ENCODE peak calls at places on chromosomes 4 and X, in five cellular contexts. T, B, Q, S and O are unnamed samples.

GRCh38 chrX:123809854-123810375 is 49.9 kb upstream of the XIAP start:
- DNase-seq in T (no peak), B (no peak), Q (no peak), S (no peak), O (no peak)

GRCh38 chr4:71445819-71446218 is 107.0 kb downstream of the SLC4A4 start:
- DNase-seq in T (no peak), B (no peak), Q (no peak), S (no peak), O (no peak)

GRCh38 chr4:181504846-181505374 is 738.3 kb upstream of the TENM3 start:
- DNase-seq in T (no peak), B (no peak), Q (no peak), S (no peak), O (no peak)

GRCh38 chr4:5051692-5052423 is 578 bp downstream of the STK32B start:
- DNase-seq in T (no peak), B (peak; percentile 68), Q (no peak), S (no peak), O (no peak)

GRCh38 chr4:7089211-7089964 is 21.5 kb upstream of the GRPEL1 start:
- DNase-seq in T (no peak), B (peak; percentile 27), Q (no peak), S (peak; percentile 25), O (no peak)

GRCh38 chr4:134408897-134409296 is 207.3 kb upstream of the PABPC4L start:
- DNase-seq in T (no peak), B (no peak), Q (no peak), S (no peak), O (no peak)

GRCh38 chrX:125308653-125309052 is 11.0 kb upstream of the TEX13C start:
- DNase-seq in T (no peak), B (no peak), Q (no peak), S (no peak), O (no peak)

GRCh38 chr4:45363931-45364330 is 637.6 kb upstream of the GNPDA2 start:
- DNase-seq in T (peak; percentile 1), B (no peak), Q (no peak), S (no peak), O (no peak)

GRCh38 chr4:88706574-88706973 is 8.9 kb upstream of the NAP1L5 start:
- DNase-seq in T (peak; percentile 80), B (peak; percentile 80), Q (no peak), S (peak; percentile 82), O (peak; percentile 80)

GRCh38 chrX:97229318-97229717 is 345.6 kb downstream of the RPA4 start:
- DNase-seq in T (no peak), B (no peak), Q (no peak), S (no peak), O (no peak)

GRCh38 chr4:63218837-63219236 is 1190.4 kb downstream of the TECRL start:
- DNase-seq in T (no peak), B (no peak), Q (no peak), S (no peak), O (no peak)

GRCh38 chr4:17055788-17056187 is 157.3 kb upstream of the LDB2 start:
- DNase-seq in T (peak; percentile 89), B (no peak), Q (no peak), S (peak; percentile 90), O (peak; percentile 91)

GRCh38 chr4:175536852-175537453 is 275.1 kb downstream of the GPM6A start:
- DNase-seq in T (peak; percentile 83), B (no peak), Q (no peak), S (peak; percentile 87), O (peak; percentile 60)

GRCh38 chr4:169664615-169665014 is 44.2 kb downstream of the CLCN3 start:
- DNase-seq in T (no peak), B (no peak), Q (no peak), S (peak; percentile 38), O (no peak)

GRCh38 chr4:147985376-147985775 is 253.5 kb downstream of the ARHGAP10 start:
- DNase-seq in T (no peak), B (no peak), Q (no peak), S (no peak), O (no peak)

GRCh38 chrX:12973561-12974216 is 1.2 kb upstream of the TMSB4X start:
- DNase-seq in T (no peak), B (peak; percentile 70), Q (peak; percentile 84), S (no peak), O (no peak)

GRCh38 chr4:8768357-8768999 is 103.2 kb downstream of the HMX1 start:
- DNase-seq in T (no peak), B (peak; percentile 37), Q (no peak), S (no peak), O (no peak)

GRCh38 chr4:41294445-41295062 is 37.8 kb downstream of the UCHL1 start:
- DNase-seq in T (no peak), B (no peak), Q (no peak), S (no peak), O (no peak)

GRCh38 chr4:39169426-39169825 is 12.9 kb upstream of the WDR19 start:
- DNase-seq in T (no peak), B (no peak), Q (no peak), S (no peak), O (no peak)

GRCh38 chr4:16250665-16251365 is 24.5 kb upstream of the TAPT1 start:
- DNase-seq in T (no peak), B (no peak), Q (no peak), S (peak; percentile 60), O (peak; percentile 20)

GRCh38 chr4:24973471-24974251 is 57.1 kb downstream of the LGI2 start:
- DNase-seq in T (peak; percentile 4), B (peak; percentile 79), Q (no peak), S (peak; percentile 78), O (peak; percentile 68)

GRCh38 chr4:11397819-11398610 is 30.7 kb downstream of the HS3ST1 start:
- DNase-seq in T (no peak), B (no peak), Q (no peak), S (no peak), O (no peak)

GRCh38 chrX:15471016-15471415 is 22.1 kb downstream of the PIR start:
- DNase-seq in T (peak; percentile 71), B (peak; percentile 66), Q (peak; percentile 24), S (peak; percentile 77), O (peak; percentile 84)

GRCh38 chr4:15003891-15004700 is 1.8 kb downstream of the CPEB2 start:
- DNase-seq in T (no peak), B (peak; percentile 75), Q (peak; percentile 54), S (no peak), O (no peak)

GRCh38 chr4:68021185-68021584 is 57.9 kb upstream of the TMPRSS11A start:
- DNase-seq in T (peak; percentile 0), B (no peak), Q (no peak), S (peak; percentile 5), O (no peak)

GRCh38 chr4:155510771-155511170 is 134.0 kb upstream of the MAP9 start:
- DNase-seq in T (no peak), B (no peak), Q (no peak), S (no peak), O (no peak)

GRCh38 chr4:20126906-20127305 is 124.8 kb upstream of the SLIT2 start:
- DNase-seq in T (peak; percentile 11), B (no peak), Q (no peak), S (peak; percentile 28), O (peak; percentile 86)

GRCh38 chr4:118557298-118557851 is 127.8 kb upstream of the METTL14 start:
- DNase-seq in T (peak; percentile 34), B (no peak), Q (no peak), S (peak; percentile 40), O (peak; percentile 65)

GRCh38 chr4:72984351-72984750 is 85.2 kb downstream of the COX18 start:
- DNase-seq in T (no peak), B (no peak), Q (no peak), S (no peak), O (no peak)

GRCh38 chrX:72102760-72103159 is 29.0 kb downstream of the RTL5 start:
- DNase-seq in T (no peak), B (no peak), Q (no peak), S (no peak), O (no peak)

GRCh38 chr4:170278481-170278880 is 188.7 kb upstream of the AADAT start:
- DNase-seq in T (no peak), B (no peak), Q (no peak), S (no peak), O (no peak)

GRCh38 chr4:66750273-66750672 is 795.0 kb downstream of the CENPC start:
- DNase-seq in T (no peak), B (no peak), Q (no peak), S (no peak), O (no peak)

GRCh38 chrX:17656556-17656955 is 80.7 kb upstream of the SCML1 start:
- DNase-seq in T (no peak), B (no peak), Q (no peak), S (no peak), O (no peak)
- H3K4me3 ChIP-seq in T (no peak overlapping the region), B (peak overlapping the region; percentile 53), Q (no peak overlapping the region), S (no peak overlapping the region), O (no peak overlapping the region)

GRCh38 chrX:152656087-152656486 is 18.4 kb downstream of the GABRQ start:
- DNase-seq in T (no peak), B (no peak), Q (no peak), S (no peak), O (no peak)

GRCh38 chrX:152652467-152652866 is 14.8 kb downstream of the GABRQ start:
- DNase-seq in T (no peak), B (no peak), Q (no peak), S (no peak), O (no peak)

GRCh38 chrX:152663086-152663485 is 25.4 kb downstream of the GABRQ start:
- DNase-seq in T (no peak), B (no peak), Q (no peak), S (no peak), O (no peak)

GRCh38 chrX:152656890-152657289 is 19.2 kb downstream of the GABRQ start:
- DNase-seq in T (no peak), B (no peak), Q (no peak), S (no peak), O (no peak)

DNA sequence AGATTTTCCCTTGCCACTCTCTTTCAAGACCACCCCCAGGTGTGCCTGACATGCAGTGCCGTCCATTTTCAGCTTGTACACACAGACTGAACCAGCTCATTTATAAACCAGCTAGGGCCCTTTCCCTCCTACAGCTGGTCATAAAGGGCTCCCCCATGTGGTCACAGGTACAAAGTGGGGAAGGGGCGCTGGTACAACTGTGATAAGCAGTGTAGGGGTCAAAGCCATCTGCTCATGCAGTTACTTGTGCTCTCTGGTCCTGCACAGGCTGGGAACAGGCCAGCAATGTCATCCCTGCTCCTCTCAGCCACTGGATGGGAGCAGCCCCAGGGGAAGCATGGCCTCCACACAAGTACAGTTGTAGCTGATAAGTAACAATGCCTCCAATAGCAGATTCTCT is 20.6 kb downstream of the GABRQ start:
- DNase-seq in T (no peak), B (no peak), Q (no peak), S (no peak), O (no peak)
- TF ChIP-seq CTCF in T (no peak), B (no peak), Q (no peak), S (no peak), O (no peak)

GRCh38 chr4:3716876-3717235 is 49.3 kb upstream of the ADRA2C start:
- DNase-seq in T (no peak), B (peak; percentile 37), Q (no peak), S (no peak), O (no peak)
- H3K4me3 ChIP-seq in T (no peak overlapping the region), B (no peak overlapping the region), Q (no peak overlapping the region), S (no peak overlapping the region), O (no peak overlapping the region)

DNA sequence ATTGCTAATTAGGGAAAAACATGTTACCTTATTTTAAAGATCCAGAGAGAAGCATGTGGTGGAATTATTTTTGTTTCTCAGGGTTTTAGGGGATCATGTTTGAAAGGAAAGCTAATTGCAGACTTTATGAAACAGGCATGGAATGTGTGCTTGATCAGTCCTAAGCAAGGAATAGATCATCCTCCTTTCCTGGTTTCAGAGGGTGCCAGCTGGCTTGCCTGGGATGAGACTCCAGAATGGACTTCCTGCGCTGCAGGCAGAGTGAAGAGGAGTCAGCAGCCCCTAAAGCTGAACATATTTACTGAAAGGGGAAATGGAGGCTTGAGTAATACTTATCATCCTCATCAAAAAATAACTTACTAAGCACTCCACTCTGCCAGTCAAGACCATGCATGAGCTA is 13.3 kb downstream of the FGF5 start:
- DNase-seq in T (no peak), B (no peak), Q (no peak), S (no peak), O (peak; percentile 46)
- TF ChIP-seq CTCF in T (no peak), B (no peak), Q (no peak), S (no peak), O (no peak)